ENCODE peak calls at places on chromosomes 16 and 17, in five cellular contexts. S is NT2/D1, O is GM12878, A is H1, N is HepG2. T is an unnamed sample.

GRCh38 chr17:949623-950338 is 29.8 kb downstream of the NXN start:
- DNase-seq in S (peak; percentile 81), O (no peak), A (no peak), N (no peak), T (no peak)

GRCh38 chr17:30164531-30164930 is 47.9 kb downstream of the NSRP1 start:
- DNase-seq in S (no peak), O (no peak), A (no peak), N (no peak), T (no peak)

GRCh38 chr17:49715221-49715620 is 7.5 kb upstream of the SLC35B1 start:
- DNase-seq in S (no peak), O (no peak), A (no peak), N (no peak), T (no peak)

GRCh38 chr17:19262650-19263620 is 25.8 kb downstream of the EPN2 start:
- DNase-seq in S (no peak), O (no peak), A (no peak), N (no peak), T (no peak)

GRCh38 chr17:2090804-2091534 is 36.1 kb downstream of the HIC1 start:
- DNase-seq in S (peak; percentile 55), O (no peak), A (no peak), N (no peak), T (peak; percentile 58)

GRCh38 chr16:23905027-23905426 is 69.2 kb downstream of the PRKCB start:
- DNase-seq in S (peak; percentile 83), O (no peak), A (peak; percentile 68), N (no peak), T (no peak)

GRCh38 chr17:57869599-57870282 is 19.9 kb upstream of the MRPS23 start:
- DNase-seq in S (no peak), O (no peak), A (no peak), N (no peak), T (no peak)

GRCh38 chr16:24736758-24737157 is 7.3 kb downstream of the TNRC6A start:
- DNase-seq in S (no peak), O (no peak), A (no peak), N (no peak), T (no peak)

GRCh38 chr17:226773-227580 is 45.5 kb upstream of the DOC2B start:
- DNase-seq in S (no peak), O (no peak), A (no peak), N (no peak), T (no peak)

GRCh38 chr16:9232102-9232501 is 140.7 kb downstream of the HAPSTR1 start:
- DNase-seq in S (no peak), O (no peak), A (no peak), N (no peak), T (no peak)

GRCh38 chr16:974001-974601 is 3.3 kb upstream of the LMF1 start:
- DNase-seq in S (no peak), O (no peak), A (no peak), N (no peak), T (no peak)

GRCh38 chr17:61731330-61731729 is 132.0 kb downstream of the BRIP1 start:
- DNase-seq in S (no peak), O (no peak), A (no peak), N (no peak), T (no peak)

GRCh38 chr16:15907863-15908478 is 19.6 kb upstream of the CEP20 start:
- DNase-seq in S (no peak), O (peak; percentile 97), A (peak; percentile 59), N (peak; percentile 89), T (peak; percentile 71)

GRCh38 chr17:260944-261343 is 79.5 kb upstream of the DOC2B start:
- DNase-seq in S (no peak), O (no peak), A (no peak), N (no peak), T (no peak)

GRCh38 chr17:4631836-4632582 is 9.5 kb downstream of the ALOX15 start:
- DNase-seq in S (peak; percentile 59), O (no peak), A (peak; percentile 57), N (no peak), T (no peak)

GRCh38 chr17:83065660-83066542 is 13.5 kb upstream of the METRNL start:
- DNase-seq in S (no peak), O (no peak), A (no peak), N (no peak), T (no peak)

GRCh38 chr17:14201087-14201486 is 35.6 kb downstream of the CDRT15 start:
- DNase-seq in S (no peak), O (no peak), A (no peak), N (no peak), T (no peak)

GRCh38 chr17:57332501-57332900 is 76.2 kb downstream of the MSI2 start:
- DNase-seq in S (peak; percentile 36), O (no peak), A (no peak), N (no peak), T (no peak)

GRCh38 chr16:31073073-31073822 is 792 bp downstream of the ZNF668 start:
- DNase-seq in S (peak; percentile 81), O (no peak), A (peak; percentile 68), N (peak; percentile 87), T (peak; percentile 88)

GRCh38 chr17:8141046-8141445 is 11.2 kb downstream of the PER1 start:
- DNase-seq in S (no peak), O (no peak), A (no peak), N (no peak), T (no peak)

GRCh38 chr17:28010406-28010805 is 32.1 kb upstream of the NLK start:
- DNase-seq in S (no peak), O (no peak), A (no peak), N (no peak), T (no peak)

GRCh38 chr16:87435399-87436224 is 43.5 kb downstream of the MAP1LC3B start:
- DNase-seq in S (no peak), O (no peak), A (no peak), N (no peak), T (no peak)

GRCh38 chr16:9557266-9557665 is 465.8 kb downstream of the HAPSTR1 start:
- DNase-seq in S (no peak), O (peak; percentile 17), A (no peak), N (no peak), T (no peak)

GRCh38 chr16:1237990-1238389 is 2.5 kb upstream of the TPSAB1 start:
- DNase-seq in S (no peak), O (peak; percentile 4), A (no peak), N (no peak), T (no peak)

GRCh38 chr17:2792541-2793169 is 3.6 kb upstream of the RAP1GAP2 start:
- DNase-seq in S (no peak), O (no peak), A (no peak), N (no peak), T (no peak)

GRCh38 chr16:85303354-85303883 is 191.1 kb upstream of the CIBAR2 start:
- DNase-seq in S (peak; percentile 48), O (no peak), A (no peak), N (peak; percentile 28), T (peak; percentile 84)
- TF ChIP-seq SUZ12 in S (no peak), O (no peak), A (no peak), N (no peak), T (no peak)

GRCh38 chr16:66662445-66663194 is 33.9 kb downstream of the CMTM4 start:
- DNase-seq in S (no peak), O (no peak), A (no peak), N (peak; percentile 64), T (peak; percentile 45)
- TF ChIP-seq SUZ12 in S (no peak), O (no peak), A (no peak), N (no peak), T (no peak)

DNA sequence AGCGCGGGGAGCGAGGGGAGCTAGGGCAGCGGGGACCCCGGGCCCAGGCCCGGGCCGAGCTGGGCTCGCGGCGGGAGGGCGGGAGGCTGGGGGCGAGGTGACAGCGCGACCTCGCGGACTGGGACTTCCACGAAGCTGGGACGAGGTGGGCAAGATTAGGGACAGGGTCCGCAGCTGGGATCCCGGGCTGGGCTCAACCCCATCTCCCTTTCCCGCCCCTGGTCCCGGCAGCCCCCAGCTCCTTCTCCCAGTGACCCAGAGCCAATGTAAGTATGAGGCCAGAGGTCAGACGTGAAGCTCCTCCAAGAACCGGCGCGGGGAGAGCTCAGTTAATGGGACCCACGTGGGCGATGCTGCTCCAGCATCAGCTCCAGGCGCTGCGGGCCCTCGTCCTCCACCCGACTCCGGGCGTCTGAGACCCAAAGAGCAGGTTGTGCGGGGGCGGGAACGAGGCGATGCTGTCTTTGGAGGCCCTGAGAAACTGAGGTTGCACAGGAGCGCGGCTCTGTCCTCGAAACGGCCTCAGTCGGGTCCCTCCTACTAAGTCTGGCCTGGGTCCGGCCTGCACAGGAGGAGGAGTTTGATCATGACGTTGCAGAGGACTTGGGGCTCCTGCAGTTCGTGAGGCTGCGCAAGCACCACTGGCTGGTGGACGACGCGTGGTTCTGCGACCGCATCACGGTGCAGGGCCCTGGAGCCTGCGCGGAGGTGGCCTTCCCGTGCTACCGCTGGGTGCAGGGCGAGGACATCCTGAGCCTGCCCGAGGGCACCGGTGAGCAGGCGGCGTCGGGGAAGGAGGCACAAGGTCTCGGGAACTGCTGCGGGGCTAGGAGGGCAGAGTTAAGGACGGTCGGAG is 635 bp downstream of the ALOX12 start:
- DNase-seq in S (no peak), O (no peak), A (no peak), N (no peak), T (no peak)
- TF ChIP-seq SUZ12 in S (no peak), O (no peak), A (no peak), N (no peak), T (no peak)

GRCh38 chr17:69457603-69458002 is 43.1 kb downstream of the MAP2K6 start:
- DNase-seq in S (no peak), O (no peak), A (no peak), N (no peak), T (no peak)
- TF ChIP-seq SUZ12 in S (no peak), O (no peak), A (no peak), N (no peak), T (no peak)

DNA sequence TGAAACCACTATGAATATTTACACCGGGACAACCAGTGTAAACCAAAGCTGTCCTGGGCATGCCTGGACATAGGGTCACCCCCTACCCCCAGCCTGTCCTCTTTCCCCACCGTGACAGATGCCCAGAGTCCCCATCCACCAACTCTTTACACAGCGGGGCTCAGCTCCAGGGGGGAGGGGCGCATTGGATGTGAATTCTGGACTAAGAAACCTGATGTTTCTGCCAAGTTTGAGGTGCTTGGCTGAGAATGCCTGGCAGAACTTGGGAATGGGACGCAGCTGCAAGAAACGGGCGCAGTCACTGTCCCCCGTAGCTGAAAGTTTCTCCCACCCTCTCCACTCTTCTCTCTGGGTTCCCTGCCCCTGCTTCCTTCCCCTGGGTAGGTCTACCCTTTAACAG is 68.0 kb upstream of the CDC42EP4 start:
- DNase-seq in S (no peak), O (no peak), A (no peak), N (no peak), T (no peak)
- TF ChIP-seq SUZ12 in S (no peak), O (no peak), A (no peak), N (no peak), T (no peak)

GRCh38 chr17:44919411-44919810 is 4.1 kb upstream of the GFAP start:
- DNase-seq in S (no peak), O (no peak), A (no peak), N (no peak), T (no peak)
- TF ChIP-seq SUZ12 in S (no peak), O (no peak), A (no peak), N (no peak), T (no peak)

GRCh38 chr17:82029391-82029790 is 2.1 kb upstream of the RAC3 start:
- DNase-seq in S (no peak), O (no peak), A (no peak), N (no peak), T (no peak)

GRCh38 chr17:82030470-82031302 is 792 bp upstream of the RAC3 start:
- DNase-seq in S (peak; percentile 63), O (no peak), A (peak; percentile 70), N (no peak), T (peak; percentile 88)

GRCh38 chr17:82031885-82032627 is 578 bp downstream of the RAC3 start:
- DNase-seq in S (no peak), O (no peak), A (no peak), N (no peak), T (peak; percentile 47)

GRCh38 chr17:82029990-82030469 is 1.4 kb upstream of the RAC3 start:
- DNase-seq in S (no peak), O (no peak), A (no peak), N (no peak), T (no peak)

GRCh38 chr17:82031303-82031884 is at the start of gene RAC3:
- DNase-seq in S (no peak), O (no peak), A (no peak), N (no peak), T (peak; percentile 78)
- TF ChIP-seq SUZ12 in S (no peak), O (no peak), A (no peak), N (no peak), T (no peak)